ENCODE peak calls at places on chromosomes 11 and 22, in five cellular contexts. V is CD4-positive, alpha-beta T cell; D is GM06990; H is WTC11; W is uterus. S is an unnamed sample.

GRCh38 chr11:128690746-128691091 is 3.2 kb upstream of the FLI1 start:
- DNase-seq in V (no peak), D (no peak), H (no peak), W (no peak), S (no peak)

GRCh38 chr11:70825893-70826540 is 426.4 kb downstream of the SHANK2 start:
- DNase-seq in V (no peak), D (no peak), H (no peak), W (no peak), S (no peak)

GRCh38 chr22:28450109-28450508 is 229.5 kb downstream of the TTC28 start:
- DNase-seq in V (no peak), D (no peak), H (no peak), W (no peak), S (no peak)

GRCh38 chr22:30490399-30490798 is 15.1 kb downstream of the SEC14L4 start:
- DNase-seq in V (no peak), D (no peak), H (peak), W (no peak), S (peak)

GRCh38 chr11:122642472-122642922 is 13.0 kb upstream of the UBASH3B start:
- DNase-seq in V (no peak), D (no peak), H (no peak), W (no peak), S (no peak)

GRCh38 chr11:70075836-70076235 is 2.3 kb upstream of the ANO1 start:
- DNase-seq in V (no peak), D (no peak), H (peak), W (no peak), S (no peak)

GRCh38 chr11:1203505-1204271 is 19.2 kb upstream of the MUC5B start:
- DNase-seq in V (no peak), D (peak), H (peak), W (peak), S (no peak)

GRCh38 chr11:119417726-119418540 is 5.0 kb downstream of the THY1 start:
- DNase-seq in V (no peak), D (no peak), H (no peak), W (no peak), S (peak)

GRCh38 chr22:26170795-26171194 is 1.5 kb downstream of the SEZ6L start:
- DNase-seq in V (no peak), D (no peak), H (peak), W (no peak), S (no peak)

GRCh38 chr22:50570861-50571260 is 7.4 kb downstream of the CPT1B start:
- DNase-seq in V (no peak), D (no peak), H (no peak), W (no peak), S (no peak)

GRCh38 chr22:50713571-50714056 is 24.4 kb upstream of the ACR start:
- DNase-seq in V (no peak), D (no peak), H (no peak), W (no peak), S (no peak)

GRCh38 chr11:57624864-57625263 is 24.8 kb downstream of the YPEL4 start:
- DNase-seq in V (no peak), D (no peak), H (no peak), W (no peak), S (no peak)

GRCh38 chr11:41494716-41495115 is 35.3 kb upstream of the LRRC4C start:
- DNase-seq in V (no peak), D (no peak), H (no peak), W (no peak), S (no peak)

GRCh38 chr11:41497974-41498373 is 38.5 kb upstream of the LRRC4C start:
- DNase-seq in V (no peak), D (no peak), H (peak), W (no peak), S (no peak)

GRCh38 chr11:41499429-41499828 is 40.0 kb upstream of the LRRC4C start:
- DNase-seq in V (no peak), D (no peak), H (no peak), W (no peak), S (no peak)

GRCh38 chr11:41498726-41499125 is 39.3 kb upstream of the LRRC4C start:
- DNase-seq in V (no peak), D (no peak), H (no peak), W (no peak), S (no peak)
- TF ChIP-seq CTCF in V (no peak), D (peak), H (no peak), W (no peak), S (no peak)

GRCh38 chr11:132992838-132993680 is 539.2 kb downstream of the OPCML start:
- DNase-seq in V (no peak), D (no peak), H (no peak), W (no peak), S (no peak)
- TF ChIP-seq CTCF in V (no peak), D (no peak), H (no peak), W (no peak), S (no peak)

GRCh38 chr11:17845431-17845881 is 110.9 kb downstream of the KCNC1 start:
- DNase-seq in V (no peak), D (no peak), H (no peak), W (no peak), S (no peak)
- TF ChIP-seq CTCF in V (no peak), D (no peak), H (no peak), W (no peak), S (no peak)

GRCh38 chr11:77111946-77112345 is 9.3 kb downstream of the OMP start:
- DNase-seq in V (no peak), D (no peak), H (no peak), W (no peak), S (no peak)

GRCh38 chr11:77115181-77115611 is 12.6 kb downstream of the OMP start:
- DNase-seq in V (no peak), D (no peak), H (peak), W (no peak), S (no peak)

GRCh38 chr11:77114089-77114463 is 11.4 kb downstream of the OMP start:
- DNase-seq in V (no peak), D (no peak), H (no peak), W (no peak), S (no peak)

GRCh38 chr11:77112641-77113381 is 10.2 kb downstream of the OMP start:
- DNase-seq in V (no peak), D (no peak), H (no peak), W (no peak), S (no peak)

DNA sequence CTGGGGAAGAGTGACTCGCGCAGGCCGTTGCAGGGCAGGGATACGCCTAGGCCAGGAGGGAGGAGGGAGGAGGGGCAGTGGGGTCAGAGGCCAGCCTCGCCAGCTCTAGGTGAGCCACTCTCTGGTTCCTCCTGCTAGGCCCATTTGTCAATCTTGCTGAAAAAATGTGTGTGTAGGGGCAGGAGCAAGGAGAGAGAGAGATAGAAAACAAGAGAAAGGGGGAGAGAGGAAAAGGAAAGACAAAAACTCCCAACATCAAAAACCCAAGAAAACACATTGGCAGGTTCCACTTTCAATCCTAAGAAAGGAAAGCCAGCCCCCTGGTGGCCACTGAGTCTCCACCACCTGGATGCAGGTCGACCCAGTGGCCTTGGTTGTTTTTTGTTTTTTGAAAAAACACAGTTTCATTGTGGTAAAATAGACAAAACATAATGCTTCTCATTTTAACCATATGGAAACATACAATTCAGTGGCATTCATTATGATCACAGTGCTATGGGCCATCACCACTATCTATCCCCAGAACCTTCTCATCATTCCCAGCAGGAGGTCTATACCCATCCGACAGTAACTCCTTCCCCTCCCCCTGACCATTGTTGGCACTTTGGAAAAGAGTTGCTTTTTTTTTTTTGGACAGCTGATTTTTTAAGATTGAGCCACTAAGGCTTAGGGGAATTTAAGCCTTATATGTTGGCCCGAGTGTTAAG is 10.9 kb downstream of the OMP start:
- DNase-seq in V (no peak), D (no peak), H (peak), W (no peak), S (peak)
- TF ChIP-seq CTCF in V (peak), D (peak), H (peak), W (no peak), S (no peak)

S was measured in GM10248.